ENCODE peak calls at places on chromosomes 6 and 20, in five cellular contexts. B, K, U, O and N are unnamed samples.

GRCh38 chr6:111342913-111343312 is 140.1 kb downstream of the REV3L start:
- DNase-seq in K (no peak), U (no peak), B (no peak), O (no peak), N (no peak)

GRCh38 chr6:86715676-86716075 is 221.7 kb upstream of the HTR1E start:
- DNase-seq in U (no peak), K (no peak), B (no peak), O (no peak), N (no peak)

GRCh38 chr6:10418862-10419748 is 4.2 kb upstream of the TFAP2A start:
- DNase-seq in O (no peak), K (no peak), U (peak; percentile 43), B (no peak), N (peak; percentile 69)

GRCh38 chr6:154411076-154411475 is 54.5 kb upstream of the IPCEF1 start:
- DNase-seq in K (no peak), B (no peak), U (no peak), O (no peak), N (no peak)

GRCh38 chr6:156109713-156110112 is 654.1 kb upstream of the NOX3 start:
- DNase-seq in K (no peak), U (no peak), B (no peak), O (no peak), N (no peak)

GRCh38 chr6:167795874-167796667 is 30.6 kb upstream of the AFDN start:
- DNase-seq in K (peak; percentile 9), U (peak; percentile 58), B (no peak), O (no peak), N (no peak)

GRCh38 chr6:1390071-1390804 is 862 bp downstream of the FOXF2 start:
- DNase-seq in K (no peak), B (no peak), O (no peak), U (no peak), N (peak; percentile 47)

GRCh38 chr20:37749620-37750403 is 56.0 kb downstream of the CTNNBL1 start:
- DNase-seq in O (no peak), U (no peak), K (no peak), B (no peak), N (no peak)

GRCh38 chr20:41249781-41250281 is 67.7 kb downstream of the ZHX3 start:
- DNase-seq in U (no peak), O (no peak), K (peak; percentile 14), B (peak; percentile 69), N (peak; percentile 17)

GRCh38 chr6:8322659-8323058 is 112.7 kb downstream of the SLC35B3 start:
- DNase-seq in K (no peak), U (no peak), O (no peak), B (no peak), N (no peak)

GRCh38 chr6:2881358-2881885 is 21.7 kb downstream of the SERPINB9 start:
- DNase-seq in U (no peak), O (no peak), B (no peak), K (no peak), N (no peak)

GRCh38 chr20:51506527-51507356 is 35.8 kb downstream of the NFATC2 start:
- DNase-seq in K (no peak), B (no peak), U (no peak), O (no peak), N (no peak)

GRCh38 chr20:49987868-49988690 is 5.3 kb downstream of the SNAI1 start:
- DNase-seq in U (no peak), K (no peak), B (no peak), O (no peak), N (no peak)

GRCh38 chr6:133837801-133838349 is 51.0 kb upstream of the TCF21 start:
- DNase-seq in B (peak; percentile 57), K (peak; percentile 71), U (peak; percentile 78), O (no peak), N (peak; percentile 50)

GRCh38 chr20:37326666-37327065 is 19.3 kb upstream of the SRC start:
- DNase-seq in O (no peak), B (no peak), U (no peak), K (no peak), N (no peak)

GRCh38 chr6:14000901-14001300 is 76.1 kb downstream of the RNF182 start:
- DNase-seq in O (no peak), U (no peak), B (no peak), K (no peak), N (no peak)

GRCh38 chr20:35146299-35146921 is 726 bp downstream of the EDEM2 start:
- DNase-seq in U (peak; percentile 54), B (peak; percentile 51), O (no peak), K (peak; percentile 45), N (no peak)

GRCh38 chr6:10733151-10733715 is 10.4 kb downstream of the TMEM14C start:
- DNase-seq in K (peak; percentile 13), U (no peak), O (no peak), B (no peak), N (no peak)

GRCh38 chr6:36364669-36365479 is 22.6 kb downstream of the ETV7 start:
- DNase-seq in K (peak; percentile 23), U (no peak), O (no peak), B (no peak), N (peak; percentile 84)

GRCh38 chr6:133701633-133702331 is 187.1 kb upstream of the TCF21 start:
- DNase-seq in U (no peak), K (no peak), O (no peak), B (no peak), N (no peak)

GRCh38 chr20:57656252-57656820 is 36.1 kb upstream of the ZBP1 start:
- DNase-seq in K (no peak), U (peak; percentile 40), O (peak; percentile 69), B (peak; percentile 37), N (no peak)

GRCh38 chr6:455006-455585 is 63.5 kb downstream of the IRF4 start:
- DNase-seq in K (peak; percentile 83), B (no peak), U (no peak), O (no peak), N (no peak)

GRCh38 chr6:133447924-133448323 is 206.8 kb downstream of the EYA4 start:
- DNase-seq in B (no peak), O (no peak), U (no peak), K (no peak), N (no peak)

GRCh38 chr6:144466716-144467115 is 181.6 kb downstream of the UTRN start:
- DNase-seq in U (no peak), O (no peak), B (no peak), K (no peak), N (no peak)

GRCh38 chr6:25478973-25479372 is 173.0 kb upstream of the SCGN start:
- DNase-seq in K (no peak), U (no peak), O (no peak), B (no peak), N (no peak)

GRCh38 chr6:135008941-135009290 is 45.7 kb downstream of the HBS1L start:
- DNase-seq in U (no peak), B (no peak), O (no peak), K (no peak), N (no peak)

GRCh38 chr6:83917001-83917400 is 57.5 kb downstream of the CYB5R4 start:
- DNase-seq in U (no peak), B (no peak), K (no peak), O (no peak), N (no peak)

GRCh38 chr20:59884494-59884893 is 48.9 kb downstream of the SYCP2 start:
- DNase-seq in O (no peak), K (no peak), B (no peak), U (no peak), N (no peak)

GRCh38 chr20:47572105-47572729 is 70.5 kb downstream of the NCOA3 start:
- DNase-seq in O (no peak), U (no peak), K (no peak), B (no peak), N (no peak)

GRCh38 chr6:13407709-13408695 is 79.4 kb downstream of the GFOD1 start:
- DNase-seq in K (no peak), U (peak; percentile 72), B (no peak), O (no peak), N (no peak)

GRCh38 chr6:36389353-36389752 is 1.9 kb upstream of the ETV7 start:
- DNase-seq in O (no peak), B (no peak), K (no peak), U (no peak), N (no peak)

GRCh38 chr6:135411339-135411738 is 86.2 kb downstream of the AHI1 start:
- DNase-seq in B (no peak), O (no peak), K (no peak), U (no peak), N (no peak)

GRCh38 chr20:3786126-3786484 is 435 bp downstream of the CENPB start:
- DNase-seq in O (no peak), B (peak; percentile 77), U (peak; percentile 77), K (peak; percentile 59), N (peak; percentile 73)

GRCh38 chr20:32115196-32115767 is 5.8 kb downstream of the TM9SF4 start:
- DNase-seq in B (no peak), O (peak; percentile 7), K (no peak), U (no peak), N (no peak)

GRCh38 chr20:32124916-32125454 is 15.5 kb downstream of the TM9SF4 start:
- DNase-seq in U (no peak), O (no peak), B (no peak), K (no peak), N (no peak)

GRCh38 chr20:32116079-32116521 is 6.6 kb downstream of the TM9SF4 start:
- DNase-seq in K (no peak), B (no peak), U (no peak), O (peak; percentile 28), N (no peak)

GRCh38 chr20:32123088-32123487 is 13.6 kb downstream of the TM9SF4 start:
- DNase-seq in U (no peak), K (no peak), O (no peak), B (no peak), N (no peak)

GRCh38 chr20:32119734-32120133 is 10.2 kb downstream of the TM9SF4 start:
- DNase-seq in U (no peak), O (no peak), B (no peak), K (no peak), N (no peak)
- TF ChIP-seq CTCF in U (no peak), O (no peak), B (no peak), K (no peak), N (no peak)

GRCh38 chr20:14741616-14742015 is 404.2 kb upstream of the FLRT3 start:
- DNase-seq in K (no peak), B (no peak), O (no peak), U (no peak), N (no peak)
- TF ChIP-seq CTCF in K (no peak), B (no peak), O (no peak), U (no peak), N (no peak)

DNA sequence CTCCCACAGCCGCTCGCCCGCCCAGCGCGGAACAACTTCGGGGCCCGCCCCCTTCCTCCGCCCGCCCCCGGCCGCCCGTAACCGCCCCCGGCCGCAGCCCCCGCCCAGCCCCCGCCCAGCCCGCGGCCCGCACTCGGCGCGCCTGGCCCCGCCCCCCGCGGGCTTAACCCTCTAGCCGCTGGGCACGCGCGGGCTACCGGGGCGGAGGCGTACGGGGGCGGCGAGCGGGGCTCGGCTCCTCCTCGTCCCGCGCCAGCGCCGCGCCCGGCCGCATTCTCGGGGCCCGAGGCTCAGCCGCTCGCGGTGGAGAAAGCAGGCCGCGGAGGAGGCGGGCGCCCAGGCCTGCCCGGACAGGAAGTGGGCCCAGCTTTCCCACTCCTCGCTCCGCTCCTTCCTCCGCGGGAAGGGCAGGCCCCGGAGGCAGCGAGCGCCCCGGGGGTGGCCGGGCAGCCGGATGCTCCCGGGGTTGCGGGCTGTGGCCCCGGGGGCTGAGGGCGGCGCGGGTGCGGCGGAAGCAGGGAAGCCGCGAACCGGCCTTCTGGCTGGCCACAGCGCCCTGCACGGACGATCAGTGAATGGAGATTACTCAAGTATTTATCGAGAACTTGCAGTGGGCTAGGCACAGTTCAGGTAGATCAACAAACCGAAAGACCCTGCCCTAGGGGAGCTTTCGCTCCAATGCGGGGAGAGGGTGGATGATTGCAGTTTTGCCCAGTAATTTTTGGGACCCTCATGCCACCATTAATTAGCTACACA is at the start of gene TRAM2:
- DNase-seq in O (peak; percentile 88), B (peak; percentile 92), U (peak; percentile 91), K (peak; percentile 61), N (peak; percentile 92)
- TF ChIP-seq CTCF in O (no peak), B (peak; percentile 17), U (peak; percentile 18), K (no peak), N (no peak)

GRCh38 chr6:4788953-4789584 is 12.9 kb downstream of the CDYL start:
- DNase-seq in B (no peak), U (no peak), K (no peak), O (no peak), N (peak; percentile 42)
- TF ChIP-seq CTCF in B (no peak), U (no peak), K (no peak), O (no peak), N (peak; percentile 25)